ENCODE peak calls at places on chromosomes 11 and 22, in seven cellular contexts. L is cardiac muscle cell; H is thoracic aorta; Q is endothelial cell of umbilical vein; E is CD8-positive, alpha-beta memory T cell; X is neuronal stem cell; N is CD8-positive, alpha-beta T cell. U is an unnamed sample. For H3K4me1, the result is how much of the 10 kb centered on the place peaks cover.

GRCh38 chr11:67006029-67006884 is 16.7 kb upstream of the SYT12 start:
- DNase-seq in L (no peak), H (no peak), Q (no peak), E (no peak), X (no peak), N (no peak), U (peak)

GRCh38 chr11:57325735-57326048 is 940 bp upstream of the TNKS1BP1 start:
- DNase-seq in L (no peak), H (no peak), Q (peak), E (no peak), X (no peak), N (no peak), U (no peak)

GRCh38 chr11:126607374-126607773 is 251.9 kb downstream of the ST3GAL4 start:
- DNase-seq in L (peak), H (no peak), Q (peak), E (no peak), X (peak), N (no peak), U (no peak)

GRCh38 chr22:26975381-26975780 is 318.0 kb downstream of the MIAT start:
- DNase-seq in L (no peak), H (no peak), Q (no peak), E (no peak), X (no peak), N (no peak), U (no peak)

GRCh38 chr11:8289426-8290047 is 25.9 kb upstream of the LMO1 start:
- DNase-seq in L (no peak), H (no peak), Q (no peak), E (no peak), X (peak), N (no peak), U (no peak)

GRCh38 chr11:113162590-113162961 is 151.8 kb upstream of the TTC12 start:
- DNase-seq in L (no peak), H (no peak), Q (no peak), E (no peak), X (no peak), N (no peak), U (no peak)

GRCh38 chr11:43486141-43486540 is 127.4 kb downstream of the TTC17 start:
- DNase-seq in L (no peak), H (no peak), Q (no peak), E (no peak), X (no peak), N (no peak), U (no peak)

GRCh38 chr22:39932918-39933649 is 27.1 kb upstream of the TMA7B start:
- DNase-seq in L (peak), H (no peak), Q (peak), E (peak), X (peak), N (peak), U (peak)

GRCh38 chr11:1194231-1194976 is 28.5 kb upstream of the MUC5B start:
- DNase-seq in L (no peak), H (no peak), Q (no peak), E (no peak), X (no peak), N (no peak), U (no peak)

DNA sequence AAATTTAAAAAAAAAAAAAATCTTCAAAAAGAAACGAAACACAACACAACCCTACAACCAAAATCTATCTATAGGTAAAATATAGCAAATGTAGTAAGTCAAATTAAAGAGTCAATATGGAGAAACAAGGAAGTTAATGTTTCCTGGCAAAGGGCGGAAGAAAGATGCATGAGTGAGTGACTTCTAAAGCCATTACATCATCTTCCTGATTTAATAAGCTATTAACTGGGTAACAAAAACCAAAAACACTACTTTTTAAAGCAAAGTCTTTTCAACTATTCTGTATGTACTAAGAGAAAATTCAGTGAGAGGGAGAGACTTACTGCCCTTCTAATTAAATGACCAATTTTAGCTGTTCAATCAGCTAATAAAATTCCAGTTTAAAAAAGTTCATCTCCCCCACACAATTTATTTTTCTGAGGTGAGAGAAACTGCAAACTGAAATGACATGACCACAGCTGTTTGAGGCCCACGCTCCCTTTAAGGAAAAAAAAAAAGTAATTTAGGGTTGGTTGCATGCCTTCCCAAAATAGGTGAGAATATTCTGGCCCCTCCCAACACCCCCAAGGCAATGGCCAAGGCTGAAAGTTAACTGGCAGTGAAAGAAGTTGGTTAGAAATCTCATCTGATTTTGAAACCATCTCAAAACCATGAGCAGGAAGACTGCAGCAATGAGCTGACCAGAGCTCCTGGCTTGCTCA is 5.9 kb downstream of the SF1 start:
- DNase-seq in L (no peak), H (no peak), Q (peak), E (no peak), X (no peak), N (no peak), U (peak)
- H3K4me1 ChIP-seq in L (under half), H (half or more), Q (under half), E (half or more), X (under half), N (half or more), U (half or more)

GRCh38 chr11:65646288-65646734 is 8.4 kb downstream of the SIPA1 start:
- DNase-seq in L (no peak), H (no peak), Q (no peak), E (no peak), X (no peak), N (no peak), U (no peak)
- H3K4me1 ChIP-seq in L (under half), H (under half), Q (under half), E (under half), X (under half), N (under half), U (under half)

GRCh38 chr22:38017939-38018885 is 33.9 kb upstream of the SOX10 start:
- DNase-seq in L (no peak), H (no peak), Q (no peak), E (no peak), X (no peak), N (no peak), U (no peak)
- H3K4me1 ChIP-seq in L (under half), H (under half), Q (under half), E (under half), X (under half), N (under half), U (under half)

GRCh38 chr11:10324474-10324873 is 19.6 kb downstream of the ADM start:
- DNase-seq in L (no peak), H (no peak), Q (peak), E (no peak), X (no peak), N (no peak), U (no peak)

GRCh38 chr11:10327254-10327653 is 22.4 kb downstream of the ADM start:
- DNase-seq in L (no peak), H (no peak), Q (peak), E (no peak), X (no peak), N (no peak), U (no peak)

GRCh38 chr11:10325398-10326079 is 20.7 kb downstream of the ADM start:
- DNase-seq in L (no peak), H (no peak), Q (peak), E (no peak), X (no peak), N (no peak), U (no peak)

GRCh38 chr11:10328314-10329090 is 23.6 kb downstream of the ADM start:
- DNase-seq in L (no peak), H (no peak), Q (peak), E (no peak), X (no peak), N (no peak), U (no peak)

GRCh38 chr11:10326080-10326964 is 21.4 kb downstream of the ADM start:
- DNase-seq in L (no peak), H (no peak), Q (peak), E (no peak), X (no peak), N (no peak), U (no peak)
- H3K4me1 ChIP-seq in L (under half), H (half or more), Q (half or more), E (under half), X (under half), N (under half), U (under half)

GRCh38 chr11:17986711-17987220 is 26.1 kb downstream of the SERGEF start:
- DNase-seq in L (no peak), H (no peak), Q (no peak), E (no peak), X (no peak), N (no peak), U (no peak)
- H3K4me1 ChIP-seq in L (under half), H (under half), Q (under half), E (under half), X (under half), N (under half), U (under half)

GRCh38 chr11:64227405-64227956 is 1.4 kb downstream of the NUDT22 start:
- DNase-seq in L (no peak), H (no peak), Q (no peak), E (no peak), X (no peak), N (no peak), U (no peak)

GRCh38 chr11:64230985-64231365 is 627 bp downstream of the DNAJC4 start:
- DNase-seq in L (no peak), H (no peak), Q (no peak), E (no peak), X (no peak), N (no peak), U (no peak)

GRCh38 chr11:64230209-64230984 is at the start of gene DNAJC4:
- DNase-seq in L (peak), H (peak), Q (peak), E (peak), X (peak), N (peak), U (peak)

GRCh38 chr11:64229959-64230208 is 464 bp upstream of the DNAJC4 start:
- DNase-seq in L (no peak), H (no peak), Q (no peak), E (no peak), X (no peak), N (no peak), U (no peak)

DNA sequence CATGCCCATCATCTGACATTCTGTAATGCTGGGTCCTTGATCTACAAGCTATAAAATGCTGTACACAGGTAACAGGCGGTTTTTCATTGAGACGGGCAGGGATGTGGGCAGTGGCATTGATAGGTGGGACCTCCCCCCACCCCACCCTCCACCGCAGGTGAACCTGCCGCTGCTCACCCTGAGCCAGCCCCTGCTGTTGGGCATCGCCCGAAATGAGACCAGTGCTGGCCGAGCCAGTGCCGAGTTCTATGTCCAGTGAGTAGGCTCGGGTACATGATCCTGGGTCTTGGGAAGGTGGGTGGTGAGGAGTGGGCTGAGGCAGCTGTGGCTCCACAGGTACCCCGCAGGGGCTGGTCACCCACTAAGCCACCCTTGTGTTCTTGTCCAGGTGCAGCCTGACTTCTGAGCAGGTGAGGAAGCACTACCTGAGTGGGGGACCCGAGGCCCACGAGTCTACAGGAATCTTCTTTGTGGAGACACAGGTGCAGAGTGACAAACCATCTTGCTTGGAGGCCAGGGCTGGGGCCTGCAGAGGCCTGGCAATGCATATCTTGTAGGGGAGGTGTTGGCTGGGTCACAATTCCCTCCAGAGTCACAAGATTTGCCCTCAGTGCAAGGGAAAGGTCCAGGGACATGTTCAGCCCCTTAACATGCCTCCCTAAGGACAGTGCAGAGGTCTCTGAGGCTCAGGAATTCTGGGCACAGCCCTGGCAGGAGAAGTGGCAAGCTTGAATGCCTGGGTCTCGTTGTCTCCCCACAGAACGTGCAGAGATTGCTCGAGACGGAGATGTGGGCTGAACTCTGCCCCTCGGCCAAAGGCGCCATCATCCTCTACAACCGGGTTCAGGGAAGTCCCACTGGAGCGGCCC is 1.0 kb upstream of the DNAJC4 start:
- DNase-seq in L (no peak), H (no peak), Q (no peak), E (no peak), X (no peak), N (no peak), U (no peak)
- H3K4me1 ChIP-seq in L (under half), H (half or more), Q (under half), E (half or more), X (under half), N (half or more), U (half or more)

DNA sequence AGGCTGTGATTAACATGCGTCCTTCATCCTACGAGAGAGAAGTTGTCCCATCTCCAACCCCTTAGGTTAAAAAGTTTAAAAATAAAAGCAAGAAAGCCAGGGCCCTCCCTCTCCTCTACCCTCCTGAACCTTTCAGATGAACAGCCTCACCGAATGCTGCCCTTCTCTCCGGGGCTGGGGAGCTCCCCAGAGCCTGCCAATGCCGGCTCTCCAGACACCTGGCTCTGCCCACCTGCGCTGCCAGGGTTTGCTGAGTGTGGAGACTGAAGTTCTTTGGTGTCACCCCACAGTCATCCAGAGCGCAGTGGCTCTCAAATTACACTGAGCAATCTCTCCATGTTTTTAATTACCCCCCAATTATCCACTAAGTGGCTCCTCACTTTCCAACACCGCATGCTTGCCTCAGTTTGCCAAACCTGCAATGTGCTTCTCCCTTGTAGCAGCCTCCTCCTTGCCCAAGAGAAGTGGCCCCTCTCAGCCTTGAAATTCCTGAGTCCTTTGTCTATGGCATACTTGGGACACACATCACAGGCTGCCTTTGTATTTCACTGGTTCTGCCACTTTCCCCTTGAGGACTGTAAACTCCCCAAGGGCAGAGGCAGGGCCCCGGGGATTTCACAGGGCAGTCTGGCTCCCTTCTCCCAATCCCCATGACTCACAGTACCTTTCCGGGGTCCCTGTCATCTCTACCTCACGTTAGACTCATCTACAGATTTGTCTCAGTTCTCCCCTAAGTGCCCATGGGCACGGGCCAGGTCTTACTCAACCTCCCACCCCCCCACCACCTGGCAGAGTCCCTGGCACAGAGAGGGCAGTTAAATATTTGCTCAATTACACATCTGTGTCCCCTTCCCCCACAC is 2.0 kb downstream of the MYH9 start:
- DNase-seq in L (no peak), H (peak), Q (peak), E (peak), X (no peak), N (no peak), U (no peak)
- H3K4me1 ChIP-seq in L (under half), H (half or more), Q (under half), E (half or more), X (under half), N (under half), U (half or more)

DNA sequence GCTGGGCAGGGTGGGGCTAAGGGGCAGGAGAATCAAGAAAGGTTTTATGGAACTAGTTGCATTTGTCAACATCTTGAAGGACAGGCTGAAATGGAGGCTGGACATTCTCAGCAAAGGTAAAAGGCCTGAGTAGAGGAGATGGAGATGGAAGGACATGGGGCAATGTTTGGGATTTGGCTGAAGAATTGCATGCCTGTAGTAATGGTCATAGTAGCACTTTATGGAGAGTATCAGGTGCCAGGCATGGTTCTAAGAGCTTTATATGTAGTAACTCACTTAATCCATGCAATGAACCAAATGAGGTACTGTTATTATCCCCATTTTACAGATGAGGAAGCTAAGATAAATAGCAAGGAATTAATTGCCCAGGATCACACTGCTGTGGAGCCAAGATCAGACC is 23.9 kb downstream of the BMAL1 start:
- DNase-seq in L (no peak), H (no peak), Q (no peak), E (no peak), X (no peak), N (no peak), U (no peak)
- H3K4me1 ChIP-seq in L (under half), H (under half), Q (under half), E (half or more), X (under half), N (half or more), U (half or more)

DNA sequence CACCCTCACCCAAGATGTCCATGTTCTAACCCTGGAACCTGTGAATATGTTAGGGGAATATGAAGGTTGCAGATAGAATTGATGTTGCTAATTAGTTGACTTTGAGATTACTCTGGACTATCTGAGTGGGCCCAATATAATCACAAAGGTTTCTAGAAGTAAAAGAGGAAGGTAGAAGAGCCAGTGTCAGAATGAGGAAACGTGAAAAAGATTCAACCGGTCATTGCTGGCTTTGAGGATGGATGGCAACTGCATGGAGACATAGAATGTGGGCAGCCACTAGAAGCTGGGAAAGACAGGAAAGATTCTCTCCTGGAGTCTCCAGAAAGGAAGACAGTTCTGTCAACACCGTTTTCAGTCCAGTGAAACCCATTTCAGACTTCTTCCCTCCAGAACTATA is 86.6 kb downstream of the CLPB start:
- DNase-seq in L (no peak), H (no peak), Q (no peak), E (no peak), X (no peak), N (no peak), U (no peak)
- H3K4me1 ChIP-seq in L (under half), H (under half), Q (under half), E (under half), X (under half), N (under half), U (under half)

GRCh38 chr22:29626497-29627195 is 23.2 kb downstream of the NF2 start:
- DNase-seq in L (no peak), H (no peak), Q (no peak), E (no peak), X (no peak), N (no peak), U (no peak)
- H3K4me1 ChIP-seq in L (under half), H (under half), Q (half or more), E (under half), X (under half), N (under half), U (under half)